ENCODE peak calls at places on chromosome 15, in nine cellular contexts. One of them, this sample, is unnamed.

GRCh38 chr15:35309886-35310285 is 224.8 kb upstream of the NANOGP8 start:
- DNase-seq in stomach: no peak
- DNase-seq in BJ: no peak
- DNase-seq in MM.1S: no peak
- DNase-seq in choroid plexus epithelial cell: no peak
- DNase-seq in endothelial cell of umbilical vein: no peak
- DNase-seq in NB4: no peak
- DNase-seq in upper lobe of right lung: no peak
- DNase-seq in tibial nerve: no peak
- DNase-seq in this sample: no peak

GRCh38 chr15:47398594-47398993 is 318.7 kb upstream of the SEMA6D start:
- DNase-seq in stomach: no peak
- DNase-seq in BJ: no peak
- DNase-seq in MM.1S: no peak
- DNase-seq in choroid plexus epithelial cell: no peak
- DNase-seq in endothelial cell of umbilical vein: no peak
- DNase-seq in NB4: no peak
- DNase-seq in upper lobe of right lung: no peak
- DNase-seq in tibial nerve: no peak
- DNase-seq in this sample: no peak

GRCh38 chr15:72200395-72201237 is 3.0 kb upstream of the GRAMD2A start:
- DNase-seq in stomach: no peak
- DNase-seq in BJ: no peak
- DNase-seq in MM.1S: no peak
- DNase-seq in choroid plexus epithelial cell: no peak
- DNase-seq in endothelial cell of umbilical vein: no peak
- DNase-seq in NB4: no peak
- DNase-seq in upper lobe of right lung: no peak
- DNase-seq in tibial nerve: no peak
- DNase-seq in this sample: no peak

GRCh38 chr15:60751985-60752952 is 273.3 kb upstream of the ICE2 start:
- DNase-seq in stomach: peak; percentile 35
- DNase-seq in BJ: no peak
- DNase-seq in MM.1S: no peak
- DNase-seq in choroid plexus epithelial cell: peak; percentile 95
- DNase-seq in endothelial cell of umbilical vein: peak; percentile 88
- DNase-seq in NB4: no peak
- DNase-seq in upper lobe of right lung: no peak
- DNase-seq in tibial nerve: peak; percentile 41
- DNase-seq in this sample: no peak

GRCh38 chr15:98727115-98728040 is 79.0 kb downstream of the IGF1R start:
- DNase-seq in stomach: peak; percentile 92
- DNase-seq in BJ: peak; percentile 82
- DNase-seq in MM.1S: no peak
- DNase-seq in choroid plexus epithelial cell: peak; percentile 95
- DNase-seq in endothelial cell of umbilical vein: peak; percentile 92
- DNase-seq in NB4: no peak
- DNase-seq in upper lobe of right lung: peak; percentile 90
- DNase-seq in tibial nerve: peak; percentile 56
- DNase-seq in this sample: peak; percentile 62

GRCh38 chr15:68829068-68829467 is 8.4 kb upstream of the ANP32A start:
- DNase-seq in stomach: no peak
- DNase-seq in BJ: no peak
- DNase-seq in MM.1S: peak; percentile 47
- DNase-seq in choroid plexus epithelial cell: peak; percentile 63
- DNase-seq in endothelial cell of umbilical vein: peak; percentile 81
- DNase-seq in NB4: peak; percentile 59
- DNase-seq in upper lobe of right lung: no peak
- DNase-seq in tibial nerve: no peak
- DNase-seq in this sample: no peak

GRCh38 chr15:58988011-58988785 is 735 bp downstream of the RNF111 start:
- DNase-seq in stomach: peak; percentile 75
- DNase-seq in BJ: no peak
- DNase-seq in MM.1S: peak; percentile 43
- DNase-seq in choroid plexus epithelial cell: peak; percentile 43
- DNase-seq in endothelial cell of umbilical vein: peak; percentile 62
- DNase-seq in NB4: peak; percentile 88
- DNase-seq in upper lobe of right lung: peak; percentile 91
- DNase-seq in tibial nerve: peak; percentile 72
- DNase-seq in this sample: no peak

GRCh38 chr15:29182590-29182989 is 87.0 kb downstream of the NSMCE3 start:
- DNase-seq in stomach: no peak
- DNase-seq in BJ: no peak
- DNase-seq in MM.1S: no peak
- DNase-seq in choroid plexus epithelial cell: no peak
- DNase-seq in endothelial cell of umbilical vein: no peak
- DNase-seq in NB4: no peak
- DNase-seq in upper lobe of right lung: no peak
- DNase-seq in tibial nerve: no peak
- DNase-seq in this sample: no peak

GRCh38 chr15:29712149-29712885 is 110.0 kb downstream of the TJP1 start:
- DNase-seq in stomach: no peak
- DNase-seq in BJ: no peak
- DNase-seq in MM.1S: no peak
- DNase-seq in choroid plexus epithelial cell: no peak
- DNase-seq in endothelial cell of umbilical vein: no peak
- DNase-seq in NB4: no peak
- DNase-seq in upper lobe of right lung: no peak
- DNase-seq in tibial nerve: no peak
- DNase-seq in this sample: no peak

DNA sequence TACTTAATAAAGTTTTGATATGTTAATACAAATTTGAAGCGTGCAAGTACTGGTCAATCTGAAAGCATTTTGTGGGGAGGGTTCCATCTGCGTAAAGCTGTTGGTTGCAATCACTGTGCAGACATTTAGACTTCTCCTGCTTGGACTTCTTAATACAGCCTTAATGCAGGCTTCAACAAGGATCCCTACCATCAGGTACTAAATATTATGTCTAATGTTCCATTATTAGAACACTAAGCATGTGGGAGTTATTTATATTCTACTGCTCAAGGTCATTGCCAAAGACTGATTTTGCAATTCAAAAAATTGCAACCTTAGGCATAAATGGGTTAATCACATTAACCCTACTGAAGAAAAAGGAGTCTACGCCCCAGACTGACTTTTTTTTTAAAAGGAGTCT is 73.9 kb upstream of the MYO5C start:
- DNase-seq in stomach: no peak
- DNase-seq in BJ: no peak
- DNase-seq in MM.1S: no peak
- DNase-seq in choroid plexus epithelial cell: no peak
- DNase-seq in endothelial cell of umbilical vein: no peak
- DNase-seq in NB4: no peak
- DNase-seq in upper lobe of right lung: no peak
- DNase-seq in tibial nerve: no peak
- DNase-seq in this sample: no peak
- TF ChIP-seq CTCF in stomach: no peak
- TF ChIP-seq CTCF in BJ: no peak
- TF ChIP-seq CTCF in MM.1S: no peak
- TF ChIP-seq CTCF in choroid plexus epithelial cell: no peak
- TF ChIP-seq CTCF in endothelial cell of umbilical vein: no peak
- TF ChIP-seq CTCF in NB4: no peak
- TF ChIP-seq CTCF in upper lobe of right lung: no peak
- TF ChIP-seq CTCF in tibial nerve: no peak
- TF ChIP-seq CTCF in this sample: no peak

GRCh38 chr15:73683624-73684536 is at the start of gene CD276:
- DNase-seq in stomach: peak; percentile 80
- DNase-seq in BJ: no peak
- DNase-seq in MM.1S: peak; percentile 60
- DNase-seq in choroid plexus epithelial cell: peak; percentile 63
- DNase-seq in endothelial cell of umbilical vein: peak; percentile 55
- DNase-seq in NB4: peak; percentile 13
- DNase-seq in upper lobe of right lung: peak; percentile 91
- DNase-seq in tibial nerve: peak; percentile 61
- DNase-seq in this sample: no peak
- H3K4me3 ChIP-seq in stomach: peak within 1 kb of the TSS; percentile 75
- H3K4me3 ChIP-seq in BJ: peak within 1 kb of the TSS; percentile 90
- H3K4me3 ChIP-seq in MM.1S: peak within 1 kb of the TSS; percentile 78
- H3K4me3 ChIP-seq in choroid plexus epithelial cell: peak within 1 kb of the TSS; percentile 78
- H3K4me3 ChIP-seq in endothelial cell of umbilical vein: peak within 1 kb of the TSS; percentile 79
- H3K4me3 ChIP-seq in NB4: no peak within 1 kb of the TSS
- H3K4me3 ChIP-seq in upper lobe of right lung: peak within 1 kb of the TSS; percentile 87
- H3K4me3 ChIP-seq in tibial nerve: peak within 1 kb of the TSS; percentile 69
- H3K4me3 ChIP-seq in this sample: peak within 1 kb of the TSS; percentile 86

GRCh38 chr15:41633609-41634008 is 26.6 kb upstream of the MGA start:
- DNase-seq in stomach: no peak
- DNase-seq in BJ: no peak
- DNase-seq in MM.1S: no peak
- DNase-seq in choroid plexus epithelial cell: no peak
- DNase-seq in endothelial cell of umbilical vein: no peak
- DNase-seq in NB4: no peak
- DNase-seq in upper lobe of right lung: no peak
- DNase-seq in tibial nerve: no peak
- DNase-seq in this sample: no peak

GRCh38 chr15:41629883-41630282 is 30.3 kb upstream of the MGA start:
- DNase-seq in stomach: no peak
- DNase-seq in BJ: no peak
- DNase-seq in MM.1S: no peak
- DNase-seq in choroid plexus epithelial cell: no peak
- DNase-seq in endothelial cell of umbilical vein: no peak
- DNase-seq in NB4: no peak
- DNase-seq in upper lobe of right lung: no peak
- DNase-seq in tibial nerve: no peak
- DNase-seq in this sample: no peak

GRCh38 chr15:41630616-41631218 is 29.5 kb upstream of the MGA start:
- DNase-seq in stomach: no peak
- DNase-seq in BJ: no peak
- DNase-seq in MM.1S: no peak
- DNase-seq in choroid plexus epithelial cell: no peak
- DNase-seq in endothelial cell of umbilical vein: no peak
- DNase-seq in NB4: no peak
- DNase-seq in upper lobe of right lung: no peak
- DNase-seq in tibial nerve: no peak
- DNase-seq in this sample: no peak

GRCh38 chr15:41634072-41634628 is 26.1 kb upstream of the MGA start:
- DNase-seq in stomach: no peak
- DNase-seq in BJ: no peak
- DNase-seq in MM.1S: no peak
- DNase-seq in choroid plexus epithelial cell: no peak
- DNase-seq in endothelial cell of umbilical vein: no peak
- DNase-seq in NB4: no peak
- DNase-seq in upper lobe of right lung: no peak
- DNase-seq in tibial nerve: no peak
- DNase-seq in this sample: no peak

DNA sequence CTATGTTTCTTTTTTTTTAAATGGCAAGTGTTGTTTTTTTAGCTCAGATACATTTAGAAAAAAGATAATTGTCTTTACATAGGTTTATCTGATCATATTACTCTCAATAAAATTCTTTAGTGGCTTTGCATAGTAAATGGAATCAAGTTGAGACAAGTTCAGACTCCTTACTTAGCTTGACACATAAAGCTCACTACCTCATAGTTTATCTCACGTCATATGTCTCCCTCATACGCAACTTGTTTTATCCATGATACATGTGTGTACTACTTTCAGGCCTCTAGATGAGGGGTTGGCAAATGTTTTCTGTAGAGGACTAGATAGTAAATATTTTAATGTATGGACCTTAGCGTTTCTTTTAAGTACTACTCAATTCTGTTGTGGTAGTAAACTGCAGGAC is 28.3 kb upstream of the MGA start:
- DNase-seq in stomach: no peak
- DNase-seq in BJ: no peak
- DNase-seq in MM.1S: no peak
- DNase-seq in choroid plexus epithelial cell: no peak
- DNase-seq in endothelial cell of umbilical vein: no peak
- DNase-seq in NB4: no peak
- DNase-seq in upper lobe of right lung: no peak
- DNase-seq in tibial nerve: no peak
- DNase-seq in this sample: no peak
- TF ChIP-seq CTCF in stomach: no peak
- TF ChIP-seq CTCF in BJ: no peak
- TF ChIP-seq CTCF in MM.1S: no peak
- TF ChIP-seq CTCF in choroid plexus epithelial cell: no peak
- TF ChIP-seq CTCF in endothelial cell of umbilical vein: no peak
- TF ChIP-seq CTCF in NB4: no peak
- TF ChIP-seq CTCF in upper lobe of right lung: no peak
- TF ChIP-seq CTCF in tibial nerve: no peak
- TF ChIP-seq CTCF in this sample: no peak

GRCh38 chr15:64622410-64623260 is 152.8 kb downstream of the RBPMS2 start:
- DNase-seq in stomach: no peak
- DNase-seq in BJ: no peak
- DNase-seq in MM.1S: no peak
- DNase-seq in choroid plexus epithelial cell: no peak
- DNase-seq in endothelial cell of umbilical vein: no peak
- DNase-seq in NB4: no peak
- DNase-seq in upper lobe of right lung: no peak
- DNase-seq in tibial nerve: no peak
- DNase-seq in this sample: no peak

GRCh38 chr15:64624242-64624641 is 151.1 kb downstream of the RBPMS2 start:
- DNase-seq in stomach: no peak
- DNase-seq in BJ: no peak
- DNase-seq in MM.1S: no peak
- DNase-seq in choroid plexus epithelial cell: no peak
- DNase-seq in endothelial cell of umbilical vein: no peak
- DNase-seq in NB4: no peak
- DNase-seq in upper lobe of right lung: no peak
- DNase-seq in tibial nerve: no peak
- DNase-seq in this sample: no peak

GRCh38 chr15:64619880-64620839 is 155.2 kb downstream of the RBPMS2 start:
- DNase-seq in stomach: no peak
- DNase-seq in BJ: no peak
- DNase-seq in MM.1S: no peak
- DNase-seq in choroid plexus epithelial cell: peak; percentile 61
- DNase-seq in endothelial cell of umbilical vein: peak; percentile 24
- DNase-seq in NB4: no peak
- DNase-seq in upper lobe of right lung: no peak
- DNase-seq in tibial nerve: no peak
- DNase-seq in this sample: no peak

GRCh38 chr15:64620991-64621495 is 154.3 kb downstream of the RBPMS2 start:
- DNase-seq in stomach: no peak
- DNase-seq in BJ: no peak
- DNase-seq in MM.1S: no peak
- DNase-seq in choroid plexus epithelial cell: no peak
- DNase-seq in endothelial cell of umbilical vein: no peak
- DNase-seq in NB4: no peak
- DNase-seq in upper lobe of right lung: no peak
- DNase-seq in tibial nerve: no peak
- DNase-seq in this sample: no peak

DNA sequence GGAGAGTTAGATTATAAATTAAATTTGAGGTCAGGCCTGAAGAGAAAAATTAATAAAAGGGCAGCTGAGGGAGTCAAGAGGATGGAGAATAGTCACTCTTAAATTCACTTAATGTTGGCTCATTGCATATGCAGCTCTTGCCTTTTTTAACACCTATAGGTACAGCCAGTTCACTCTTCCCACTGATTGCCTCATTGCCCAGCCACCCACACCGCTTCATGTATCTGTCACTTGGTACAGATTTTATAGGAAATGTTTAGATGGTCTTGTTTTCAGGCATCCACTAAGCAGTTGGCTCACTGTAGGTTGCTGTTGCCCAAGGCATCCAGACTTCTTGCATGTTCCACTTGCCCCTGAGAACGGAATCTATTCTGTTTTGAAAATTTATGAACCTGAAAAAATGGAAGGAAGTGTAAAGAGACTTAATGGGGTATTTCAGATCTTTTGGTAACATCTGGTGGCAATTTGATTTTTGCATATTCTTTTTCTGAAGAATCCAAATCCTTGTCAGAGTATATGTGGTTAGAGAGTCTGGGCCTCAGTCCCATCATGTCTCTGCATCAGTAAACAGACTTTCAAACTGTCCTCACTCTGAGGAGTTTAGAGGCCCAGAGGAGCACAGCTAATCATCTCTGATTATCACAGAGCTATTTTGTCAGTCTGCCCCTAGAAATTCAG is 151.9 kb downstream of the RBPMS2 start:
- DNase-seq in stomach: no peak
- DNase-seq in BJ: peak; percentile 50
- DNase-seq in MM.1S: no peak
- DNase-seq in choroid plexus epithelial cell: no peak
- DNase-seq in endothelial cell of umbilical vein: no peak
- DNase-seq in NB4: no peak
- DNase-seq in upper lobe of right lung: no peak
- DNase-seq in tibial nerve: no peak
- DNase-seq in this sample: no peak
- H3K4me3 ChIP-seq in stomach: no peak overlapping the region
- H3K4me3 ChIP-seq in BJ: no peak overlapping the region
- H3K4me3 ChIP-seq in MM.1S: no peak overlapping the region
- H3K4me3 ChIP-seq in choroid plexus epithelial cell: no peak overlapping the region
- H3K4me3 ChIP-seq in endothelial cell of umbilical vein: no peak overlapping the region
- H3K4me3 ChIP-seq in NB4: no peak overlapping the region
- H3K4me3 ChIP-seq in upper lobe of right lung: no peak overlapping the region
- H3K4me3 ChIP-seq in tibial nerve: no peak overlapping the region
- H3K4me3 ChIP-seq in this sample: no peak overlapping the region

This sample was measured in HFF-Myc.